ENCODE peak calls at places on chromosomes 11 and 22, in eight cellular contexts. O is activated gamma-delta T cell treated with Interleukin-2 at 50 U/mL for 16 hours, M is pons, R is hypothalamus, F is cerebellum, Z is choroid plexus epithelial cell, W is Right ventricle myocardium inferior, N is AG10803. V is an unnamed sample.

GRCh38 chr22:31102441-31103081 is 4.8 kb downstream of the SELENOM start:
- DNase-seq in O (no peak), M (no peak), R (no peak), F (no peak), Z (peak; percentile 96), W (peak; percentile 86), N (peak; percentile 96), V (no peak)

GRCh38 chr11:80613630-80614029 is 1172.8 kb upstream of the TENM4 start:
- DNase-seq in O (no peak), M (no peak), R (no peak), F (no peak), Z (no peak), W (no peak), N (no peak), V (no peak)

GRCh38 chr22:20615533-20616450 is 108.4 kb downstream of the MED15 start:
- DNase-seq in O (no peak), M (no peak), R (no peak), F (no peak), Z (no peak), W (no peak), N (no peak), V (no peak)

GRCh38 chr11:68810164-68810563 is 31.6 kb downstream of the CPT1A start:
- DNase-seq in O (no peak), M (peak; percentile 11), R (no peak), F (no peak), Z (no peak), W (no peak), N (no peak), V (no peak)

GRCh38 chr11:80586464-80586863 is 1145.6 kb upstream of the TENM4 start:
- DNase-seq in O (no peak), M (no peak), R (no peak), F (no peak), Z (no peak), W (no peak), N (no peak), V (no peak)

GRCh38 chr11:72818971-72819370 is 4.8 kb downstream of the ATG16L2 start:
- DNase-seq in O (no peak), M (no peak), R (no peak), F (no peak), Z (no peak), W (no peak), N (no peak), V (no peak)

GRCh38 chr11:82056450-82056849 is 677.2 kb downstream of the FAM181B start:
- DNase-seq in O (no peak), M (no peak), R (no peak), F (no peak), Z (no peak), W (no peak), N (no peak), V (no peak)

GRCh38 chr11:68311155-68312116 is 955 bp upstream of the LRP5 start:
- DNase-seq in O (no peak), M (no peak), R (no peak), F (no peak), Z (no peak), W (peak; percentile 62), N (no peak), V (no peak)

GRCh38 chr11:65618763-65619162 is 3.2 kb downstream of the PCNX3 start:
- DNase-seq in O (no peak), M (no peak), R (no peak), F (no peak), Z (no peak), W (no peak), N (no peak), V (no peak)

GRCh38 chr11:68256331-68256741 is 15.4 kb downstream of the C11orf24 start:
- DNase-seq in O (no peak), M (no peak), R (no peak), F (no peak), Z (peak; percentile 76), W (no peak), N (peak; percentile 68), V (no peak)

GRCh38 chr11:78987748-78988147 is 413.1 kb upstream of the NARS2 start:
- DNase-seq in O (no peak), M (no peak), R (no peak), F (no peak), Z (no peak), W (no peak), N (no peak), V (no peak)

GRCh38 chr22:36191106-36191836 is 10.3 kb downstream of the APOL4 start:
- DNase-seq in O (no peak), M (peak; percentile 94), R (peak; percentile 78), F (no peak), Z (no peak), W (peak; percentile 88), N (peak; percentile 89), V (no peak)

GRCh38 chr11:17771415-17771814 is 36.8 kb downstream of the KCNC1 start:
- DNase-seq in O (no peak), M (no peak), R (no peak), F (no peak), Z (no peak), W (no peak), N (no peak), V (no peak)

GRCh38 chr22:44194569-44194968 is 13.8 kb downstream of the PARVG start:
- DNase-seq in O (no peak), M (no peak), R (no peak), F (no peak), Z (no peak), W (no peak), N (no peak), V (no peak)

GRCh38 chr11:11416917-11417316 is 63.9 kb upstream of the CSNK2A3 start:
- DNase-seq in O (no peak), M (peak; percentile 11), R (no peak), F (no peak), Z (peak; percentile 8), W (no peak), N (peak; percentile 77), V (no peak)

GRCh38 chr11:61091373-61092279 is 10.7 kb upstream of the CD5 start:
- DNase-seq in O (no peak), M (no peak), R (no peak), F (no peak), Z (peak; percentile 41), W (no peak), N (peak; percentile 24), V (no peak)

GRCh38 chr22:46055851-46056168 is 78.8 kb upstream of the WNT7B start:
- DNase-seq in O (no peak), M (no peak), R (no peak), F (no peak), Z (no peak), W (no peak), N (no peak), V (no peak)

GRCh38 chr11:34219279-34219678 is 113.8 kb downstream of the NAT10 start:
- DNase-seq in O (no peak), M (no peak), R (no peak), F (no peak), Z (no peak), W (no peak), N (no peak), V (no peak)

GRCh38 chr11:61892085-61892370 is 683 bp upstream of the FADS3 start:
- DNase-seq in O (no peak), M (no peak), R (no peak), F (no peak), Z (no peak), W (no peak), N (no peak), V (no peak)

GRCh38 chr11:113119074-113119473 is 157.9 kb downstream of the NCAM1 start:
- DNase-seq in O (no peak), M (no peak), R (no peak), F (no peak), Z (no peak), W (no peak), N (peak; percentile 28), V (peak; percentile 38)

GRCh38 chr11:130199792-130200191 is 40.2 kb downstream of the ST14 start:
- DNase-seq in O (no peak), M (no peak), R (no peak), F (no peak), Z (no peak), W (no peak), N (no peak), V (no peak)

GRCh38 chr22:38531251-38531956 is 25.3 kb upstream of the DDX17 start:
- DNase-seq in O (no peak), M (no peak), R (no peak), F (no peak), Z (no peak), W (no peak), N (no peak), V (no peak)

GRCh38 chr11:9187616-9188015 is 77.5 kb downstream of the DENND5A start:
- DNase-seq in O (no peak), M (peak; percentile 91), R (no peak), F (no peak), Z (no peak), W (no peak), N (no peak), V (no peak)

GRCh38 chr22:49812838-49813237 is 14.8 kb downstream of the BRD1 start:
- DNase-seq in O (no peak), M (no peak), R (no peak), F (no peak), Z (peak; percentile 17), W (no peak), N (peak; percentile 26), V (no peak)

GRCh38 chr11:119992171-119993051 is 145.5 kb downstream of the TRIM29 start:
- DNase-seq in O (no peak), M (no peak), R (no peak), F (no peak), Z (no peak), W (no peak), N (no peak), V (no peak)

GRCh38 chr11:109853156-109853776 is 239.9 kb upstream of the ZC3H12C start:
- DNase-seq in O (no peak), M (no peak), R (no peak), F (no peak), Z (peak; percentile 94), W (no peak), N (peak; percentile 81), V (peak; percentile 45)

GRCh38 chr22:44108806-44109385 is 71.8 kb upstream of the PARVG start:
- DNase-seq in O (no peak), M (no peak), R (no peak), F (no peak), Z (no peak), W (peak; percentile 18), N (peak; percentile 30), V (no peak)

GRCh38 chr11:64165482-64165841 is 451 bp downstream of the MACROD1 start:
- DNase-seq in O (no peak), M (no peak), R (no peak), F (no peak), Z (no peak), W (no peak), N (no peak), V (no peak)

GRCh38 chr11:111514216-111515031 is at the start of gene HOATZ:
- DNase-seq in O (no peak), M (peak; percentile 31), R (peak; percentile 19), F (no peak), Z (no peak), W (no peak), N (no peak), V (no peak)